ENCODE peak calls at places on chromosomes 3 and 15, in four cellular contexts. A, B, L and Q are unnamed samples.

GRCh38 chr15:62591842-62592838 is 427.1 kb upstream of the C2CD4B start:
- DNase-seq in A (no peak), B (no peak), L (no peak), Q (no peak)

GRCh38 chr3:172125963-172126403 is 86.6 kb downstream of the FNDC3B start:
- DNase-seq in A (no peak), B (no peak), L (no peak), Q (no peak)

GRCh38 chr3:9615003-9615628 is 34.2 kb upstream of the MTMR14 start:
- DNase-seq in A (no peak), B (no peak), L (no peak), Q (no peak)

GRCh38 chr15:86382341-86382740 is 302.7 kb downstream of the AGBL1 start:
- DNase-seq in A (no peak), B (no peak), L (no peak), Q (no peak)

GRCh38 chr3:5258526-5258925 is 71.0 kb downstream of the EDEM1 start:
- DNase-seq in A (no peak), B (no peak), L (no peak), Q (no peak)

GRCh38 chr3:50321844-50322385 is 630 bp downstream of the HYAL2 start:
- DNase-seq in A (no peak), B (no peak), L (peak; percentile 61), Q (no peak)

GRCh38 chr15:99105516-99106341 is 849 bp downstream of the SYNM start:
- DNase-seq in A (no peak), B (no peak), L (peak; percentile 21), Q (peak; percentile 53)

GRCh38 chr15:52010633-52011595 is 8.1 kb upstream of the MAPK6 start:
- DNase-seq in A (peak; percentile 68), B (no peak), L (no peak), Q (no peak)

GRCh38 chr15:81338422-81339007 is 14.6 kb upstream of the STARD5 start:
- DNase-seq in A (no peak), B (no peak), L (no peak), Q (no peak)

GRCh38 chr3:24829011-24829581 is 334.4 kb upstream of the THRB start:
- DNase-seq in A (no peak), B (peak; percentile 55), L (no peak), Q (no peak)
- TF ChIP-seq SPI1 in A (no peak), B (no peak), L (no peak), Q (no peak)

DNA sequence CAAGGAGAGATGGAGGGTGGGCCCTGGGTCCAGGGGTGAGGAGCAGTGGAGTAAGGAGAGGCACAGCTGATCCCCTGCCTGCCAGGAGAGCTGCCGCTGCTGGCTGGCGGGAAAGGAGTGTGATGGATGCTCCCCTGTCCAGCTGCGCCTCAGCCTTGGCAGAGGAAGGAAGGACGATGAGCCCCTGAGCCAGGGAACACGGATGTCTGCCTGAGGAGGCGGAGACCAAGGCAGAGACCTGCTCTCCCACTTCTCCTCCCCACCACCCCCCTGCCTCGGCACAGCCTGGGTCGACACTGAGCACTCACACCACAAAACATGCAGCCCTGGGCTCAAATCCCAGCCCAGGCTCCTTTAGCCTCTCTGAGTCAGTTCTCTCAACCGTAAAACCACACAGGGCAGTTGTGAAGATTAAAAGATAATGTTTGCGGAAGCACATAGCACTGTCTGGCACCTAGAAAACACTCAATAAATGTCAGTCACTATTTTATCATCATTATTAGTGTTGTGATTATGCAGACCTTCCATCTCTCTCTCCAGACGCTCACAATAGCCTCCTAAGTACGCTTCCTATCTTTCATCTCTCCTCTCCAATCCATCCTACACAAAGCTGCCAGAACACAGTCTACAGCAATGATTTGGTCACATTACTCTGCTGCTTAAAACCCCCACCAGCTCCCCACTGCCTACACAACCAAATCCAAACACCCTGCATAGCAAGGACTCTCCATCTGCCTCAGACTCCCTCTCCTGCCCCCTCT is 52.2 kb downstream of the SEMA5B start:
- DNase-seq in A (no peak), B (no peak), L (peak; percentile 10), Q (peak; percentile 38)
- TF ChIP-seq SPI1 in A (no peak), B (no peak), L (no peak), Q (no peak)

GRCh38 chr3:116005404-116005803 is 382.1 kb downstream of the GAP43 start:
- DNase-seq in A (no peak), B (no peak), L (no peak), Q (no peak)
- TF ChIP-seq SPI1 in A (no peak), B (no peak), L (no peak), Q (no peak)

DNA sequence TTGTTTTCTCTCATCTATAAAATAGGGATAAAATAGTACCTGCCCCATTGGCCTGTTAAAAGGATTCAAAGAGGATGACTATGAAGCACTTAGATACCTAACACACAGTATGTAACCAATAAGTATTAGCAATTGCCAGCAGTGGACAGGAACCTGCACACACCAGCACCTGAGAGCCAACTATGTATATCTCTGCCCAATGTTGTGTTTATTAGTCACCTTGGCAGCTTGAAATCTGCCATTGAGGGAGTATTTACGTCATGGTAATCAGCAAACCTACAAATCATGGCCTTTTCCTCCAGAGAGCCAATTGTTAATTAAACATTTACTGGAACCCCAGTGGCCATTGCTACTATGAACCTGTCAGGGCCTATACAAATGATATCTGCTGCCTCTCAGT is 13.8 kb downstream of the LARS2 start:
- DNase-seq in A (no peak), B (no peak), L (no peak), Q (no peak)
- TF ChIP-seq SPI1 in A (no peak), B (no peak), L (no peak), Q (no peak)

DNA sequence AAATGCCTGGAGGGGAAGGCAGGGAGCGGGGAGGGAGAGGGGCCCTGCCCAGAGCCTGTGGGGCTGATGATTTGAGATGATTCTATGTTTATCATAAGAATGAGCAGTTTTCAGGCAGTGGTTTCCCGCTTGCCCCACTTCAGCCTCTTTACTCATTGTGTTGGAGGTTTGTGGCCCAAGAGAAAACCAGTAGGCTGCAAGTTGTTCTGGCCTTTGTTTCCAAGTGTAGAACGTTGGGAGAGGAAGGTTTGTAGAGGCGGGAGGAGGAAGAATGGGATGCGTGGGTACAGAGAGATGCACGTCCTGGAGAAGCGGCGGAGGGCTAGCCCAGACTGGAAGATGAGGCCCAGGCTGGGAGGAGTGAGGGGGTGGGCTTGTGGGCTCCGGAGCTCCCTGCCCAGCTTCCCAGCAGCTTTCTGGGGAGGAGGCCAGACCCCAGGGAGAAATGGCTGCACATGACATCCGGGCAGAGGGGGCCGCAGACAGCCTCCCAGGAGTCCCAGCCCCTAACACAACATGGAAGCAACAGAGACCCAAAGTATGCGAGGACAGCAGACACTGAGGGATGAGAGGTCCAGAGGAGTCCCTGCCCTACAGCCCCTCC is 5.3 kb downstream of the PLA2G4F start:
- DNase-seq in A (no peak), B (no peak), L (no peak), Q (no peak)
- TF ChIP-seq SPI1 in A (no peak), B (no peak), L (no peak), Q (no peak)

GRCh38 chr15:78133801-78134200 is 2.6 kb upstream of the CIB2 start:
- DNase-seq in A (no peak), B (no peak), L (no peak), Q (no peak)
- TF ChIP-seq SPI1 in A (no peak), B (no peak), L (no peak), Q (no peak)

GRCh38 chr3:39101022-39101689 is 6.3 kb downstream of the GORASP1 start:
- DNase-seq in A (no peak), B (peak; percentile 85), L (peak; percentile 35), Q (peak; percentile 65)
- TF ChIP-seq SPI1 in A (no peak), B (no peak), L (no peak), Q (no peak)